ENCODE peak calls at places on chromosomes 11 and 22, in seven cellular contexts. W is sigmoid colon; I is uterus; M is putamen; Z is ACHN; P is substantia nigra; V is activated T-cell treated with anti-CD3 and anti-CD28 coated beads, Interleukin-2, amount 50 U/mL, for 1 hour. L is an unnamed sample.

GRCh38 chr11:93485983-93486382 is 57.2 kb downstream of the SMCO4 start:
- DNase-seq in M (no peak), V (no peak), I (no peak), Z (no peak), P (no peak), W (no peak), L (no peak)

GRCh38 chr11:45378516-45378915 is 92.4 kb upstream of the SYT13 start:
- DNase-seq in W (no peak), Z (no peak), M (no peak), P (no peak), I (no peak), V (peak; percentile 4), L (no peak)

GRCh38 chr11:76620471-76620870 is 50.1 kb downstream of the LRRC32 start:
- DNase-seq in P (no peak), Z (no peak), W (no peak), I (no peak), V (no peak), M (no peak), L (no peak)

GRCh38 chr11:120942701-120943100 is 81.2 kb upstream of the TBCEL start:
- DNase-seq in W (no peak), I (no peak), V (no peak), Z (no peak), P (no peak), M (no peak), L (no peak)

GRCh38 chr11:68380786-68381622 is 68.6 kb downstream of the LRP5 start:
- DNase-seq in P (no peak), M (no peak), I (no peak), Z (no peak), W (peak; percentile 81), V (no peak), L (peak; percentile 39)

GRCh38 chr11:27218498-27219038 is 144.4 kb downstream of the CCDC34 start:
- DNase-seq in P (no peak), W (no peak), I (no peak), M (no peak), Z (no peak), V (no peak), L (no peak)

GRCh38 chr22:34841321-34841901 is 224.5 kb upstream of the ISX start:
- DNase-seq in V (no peak), W (no peak), I (no peak), M (no peak), Z (no peak), P (no peak), L (no peak)

GRCh38 chr11:12163181-12163841 is 52.9 kb downstream of the MICAL2 start:
- DNase-seq in P (no peak), I (peak; percentile 70), M (no peak), W (peak; percentile 88), Z (no peak), V (no peak), L (no peak)

GRCh38 chr11:48080301-48080861 is 100.0 kb downstream of the PTPRJ start:
- DNase-seq in P (no peak), M (no peak), I (no peak), Z (no peak), V (no peak), W (no peak), L (no peak)

GRCh38 chr11:46906596-46906995 is 11.8 kb downstream of the LRP4 start:
- DNase-seq in W (no peak), M (peak; percentile 46), I (no peak), V (no peak), P (no peak), Z (no peak), L (no peak)

GRCh38 chr11:122523841-122524531 is 131.5 kb upstream of the UBASH3B start:
- DNase-seq in Z (no peak), W (no peak), I (no peak), M (peak; percentile 18), P (no peak), V (no peak), L (no peak)

GRCh38 chr11:43770173-43770572 is 89.6 kb downstream of the HSD17B12 start:
- DNase-seq in V (no peak), I (no peak), Z (no peak), M (no peak), P (no peak), W (no peak), L (no peak)

GRCh38 chr11:107044503-107044902 is 26.2 kb upstream of the GUCY1A2 start:
- DNase-seq in P (no peak), V (no peak), M (no peak), W (no peak), I (no peak), Z (no peak), L (no peak)

GRCh38 chr22:31857247-31857646 is 87.1 kb upstream of the YWHAH start:
- DNase-seq in V (no peak), Z (no peak), W (no peak), P (no peak), M (peak; percentile 87), I (no peak), L (no peak)

GRCh38 chr22:23791737-23792645 is 5.2 kb downstream of the SMARCB1 start:
- DNase-seq in W (no peak), P (no peak), M (no peak), I (no peak), Z (no peak), V (no peak), L (no peak)

GRCh38 chr11:115672999-115673411 is 168.8 kb upstream of the CADM1 start:
- DNase-seq in Z (no peak), V (no peak), W (peak; percentile 72), P (peak; percentile 38), I (peak; percentile 51), M (no peak), L (no peak)

GRCh38 chr11:134637091-134638015 is 225.3 kb upstream of the B3GAT1 start:
- DNase-seq in P (no peak), W (no peak), I (no peak), Z (no peak), V (no peak), M (no peak), L (no peak)

GRCh38 chr11:126497581-126498109 is 142.2 kb downstream of the ST3GAL4 start:
- DNase-seq in V (no peak), I (no peak), P (no peak), Z (no peak), W (peak; percentile 58), M (no peak), L (no peak)

GRCh38 chr11:44505591-44506054 is 59.8 kb upstream of the CD82 start:
- DNase-seq in W (no peak), P (no peak), Z (no peak), I (no peak), M (no peak), V (no peak), L (no peak)

GRCh38 chr11:134098566-134099184 is 29.8 kb downstream of the JAM3 start:
- DNase-seq in W (no peak), P (no peak), Z (peak; percentile 13), M (no peak), V (no peak), I (no peak), L (no peak)

GRCh38 chr11:65560555-65561418 is 2.6 kb upstream of the LTBP3 start:
- DNase-seq in Z (peak; percentile 57), M (peak; percentile 51), I (peak; percentile 82), W (peak; percentile 89), P (peak; percentile 28), V (no peak), L (peak; percentile 81)

GRCh38 chr11:129652828-129653227 is 162.8 kb upstream of the TMEM45B start:
- DNase-seq in P (no peak), M (no peak), W (no peak), Z (no peak), I (no peak), V (no peak), L (no peak)

GRCh38 chr22:46349238-46349637 is 13.7 kb downstream of the TRMU start:
- DNase-seq in I (no peak), P (no peak), W (no peak), Z (no peak), V (no peak), M (no peak), L (no peak)

GRCh38 chr11:104024572-104024971 is 11.9 kb upstream of the DDI1 start:
- DNase-seq in W (no peak), V (no peak), Z (no peak), I (no peak), M (no peak), P (no peak), L (no peak)

GRCh38 chr22:33811686-33812085 is 108.6 kb downstream of the LARGE1 start:
- DNase-seq in P (no peak), Z (no peak), V (no peak), M (no peak), W (peak; percentile 95), I (peak; percentile 85), L (peak; percentile 69)

GRCh38 chr11:108880510-108880909 is 215.6 kb downstream of the DDX10 start:
- DNase-seq in M (no peak), W (no peak), P (no peak), Z (no peak), I (no peak), V (no peak), L (no peak)

GRCh38 chr11:126062679-126063509 is at the start of gene CDON:
- DNase-seq in W (peak; percentile 96), Z (peak; percentile 91), V (peak; percentile 90), P (peak; percentile 96), I (peak; percentile 94), M (peak; percentile 89), L (peak; percentile 95)

GRCh38 chr11:107651672-107652071 is 60.2 kb downstream of the SLN start:
- DNase-seq in Z (peak; percentile 10), P (no peak), V (no peak), M (no peak), I (no peak), W (no peak), L (no peak)

GRCh38 chr11:71436861-71437260 is 11.3 kb downstream of the DHCR7 start:
- DNase-seq in P (no peak), Z (no peak), W (no peak), M (no peak), I (no peak), V (no peak), L (no peak)

GRCh38 chr22:23187871-23188700 is 7.8 kb downstream of the BCR start:
- DNase-seq in I (no peak), M (no peak), P (no peak), V (no peak), Z (no peak), W (no peak), L (no peak)

GRCh38 chr22:50314455-50315288 is 7.2 kb upstream of the PLXNB2 start:
- DNase-seq in M (no peak), Z (no peak), I (no peak), W (no peak), V (peak; percentile 67), P (no peak), L (no peak)

GRCh38 chr11:4862447-4863236 is 13.6 kb upstream of the OR51S1 start:
- DNase-seq in W (no peak), Z (no peak), I (no peak), P (no peak), V (no peak), M (no peak), L (no peak)

GRCh38 chr22:39197578-39197977 is 45.1 kb upstream of the CBX7 start:
- DNase-seq in M (no peak), W (no peak), P (no peak), V (no peak), Z (no peak), I (no peak), L (peak; percentile 3)

GRCh38 chr22:23553922-23554870 is 25.9 kb downstream of the IGLL1 start:
- DNase-seq in W (peak; percentile 50), M (no peak), V (peak; percentile 2), P (no peak), Z (no peak), I (no peak), L (no peak)

GRCh38 chr11:127898422-127899365 is 688.7 kb downstream of the ETS1 start:
- DNase-seq in W (no peak), Z (no peak), I (no peak), P (no peak), V (no peak), M (no peak), L (no peak)

GRCh38 chr22:24883426-24883825 is 63.1 kb downstream of the LHFPL7 start:
- DNase-seq in M (no peak), P (no peak), W (no peak), I (no peak), V (no peak), Z (no peak), L (no peak)

GRCh38 chr11:117204283-117205080 is 5.3 kb downstream of the TAGLN start:
- DNase-seq in W (no peak), M (no peak), P (peak; percentile 63), Z (no peak), I (no peak), V (no peak), L (no peak)